ENCODE peak calls at places on chromosomes 13 and 19, in eight cellular contexts. T, B, I, D, G, M, X and L are unnamed samples.

GRCh38 chr13:40137400-40137799 is 481.9 kb downstream of the COG6 start:
- DNase-seq in I (no peak), B (no peak), T (no peak), X (no peak), G (no peak), D (no peak), M (no peak), L (no peak)

GRCh38 chr13:36098080-36098479 is 33.1 kb downstream of the DCLK1 start:
- DNase-seq in D (no peak), T (no peak), B (no peak), M (no peak), X (no peak), G (no peak), I (no peak), L (no peak)

GRCh38 chr13:57787058-57787791 is 155.7 kb downstream of the PCDH17 start:
- DNase-seq in M (no peak), I (no peak), D (no peak), T (no peak), G (no peak), B (no peak), X (peak), L (no peak)

GRCh38 chr19:2551172-2551863 is 75.4 kb downstream of the GADD45B start:
- DNase-seq in X (no peak), I (no peak), M (no peak), B (no peak), D (no peak), G (no peak), T (no peak), L (no peak)

GRCh38 chr19:16106121-16106520 is 5.6 kb upstream of the RAB8A start:
- DNase-seq in M (no peak), X (no peak), D (no peak), G (no peak), B (no peak), T (no peak), I (no peak), L (no peak)

GRCh38 chr13:28613562-28613961 is 45.4 kb upstream of the POMP start:
- DNase-seq in D (no peak), I (no peak), G (no peak), B (no peak), M (no peak), T (no peak), X (no peak), L (no peak)

GRCh38 chr13:109840201-109840892 is 54.0 kb upstream of the IRS2 start:
- DNase-seq in T (peak), X (no peak), D (no peak), G (no peak), M (no peak), I (peak), B (peak), L (no peak)

GRCh38 chr13:98890186-98890585 is 87.7 kb downstream of the DOCK9 start:
- DNase-seq in M (no peak), T (peak), B (no peak), D (peak), I (peak), G (peak), X (no peak), L (no peak)

GRCh38 chr19:10295305-10295846 is 5.6 kb downstream of the ICAM5 start:
- DNase-seq in M (no peak), T (no peak), I (no peak), B (no peak), X (peak), D (no peak), G (no peak), L (no peak)

GRCh38 chr13:99812611-99813010 is 159.0 kb downstream of the ZIC5 start:
- DNase-seq in T (peak), X (no peak), D (peak), I (peak), M (no peak), B (no peak), G (no peak), L (no peak)

GRCh38 chr19:49390131-49390977 is 2.3 kb downstream of the KASH5 start:
- DNase-seq in I (no peak), X (no peak), D (no peak), M (no peak), G (no peak), T (no peak), B (no peak), L (no peak)

GRCh38 chr19:16579381-16579780 is 7.2 kb upstream of the SLC35E1 start:
- DNase-seq in I (no peak), M (no peak), D (no peak), G (no peak), X (no peak), T (no peak), B (no peak), L (no peak)

GRCh38 chr13:51682691-51683090 is 98.4 kb downstream of the WDFY2 start:
- DNase-seq in B (no peak), T (no peak), I (no peak), G (no peak), M (no peak), D (no peak), X (no peak), L (no peak)

GRCh38 chr19:41298327-41298964 is 11.5 kb upstream of the CCDC97 start:
- DNase-seq in M (no peak), T (peak), I (peak), B (peak), D (peak), X (no peak), G (no peak), L (peak)

GRCh38 chr13:99743079-99743478 is 228.5 kb downstream of the ZIC5 start:
- DNase-seq in T (no peak), I (no peak), G (no peak), M (no peak), D (no peak), X (no peak), B (no peak), L (no peak)

GRCh38 chr19:18418725-18419194 is 438 bp upstream of the SSBP4 start:
- DNase-seq in I (no peak), T (no peak), G (peak), M (no peak), X (no peak), B (peak), D (no peak), L (no peak)

GRCh38 chr19:11227201-11227886 is 12.1 kb upstream of the ANGPTL8 start:
- DNase-seq in M (no peak), D (no peak), I (no peak), B (no peak), X (no peak), G (no peak), T (no peak), L (no peak)

GRCh38 chr19:5292453-5292842 is 48.2 kb downstream of the PTPRS start:
- DNase-seq in B (no peak), M (peak), X (no peak), G (no peak), T (no peak), D (no peak), I (no peak), L (no peak)

GRCh38 chr13:60970736-60971135 is 444.9 kb downstream of the PCDH20 start:
- DNase-seq in I (no peak), G (no peak), D (no peak), X (no peak), M (no peak), B (no peak), T (no peak), L (no peak)

GRCh38 chr13:26996965-26997752 is 174.5 kb downstream of the USP12 start:
- DNase-seq in I (no peak), M (no peak), B (no peak), X (no peak), G (no peak), T (no peak), D (no peak), L (no peak)

GRCh38 chr13:71522976-71523517 is 344.0 kb downstream of the DACH1 start:
- DNase-seq in M (no peak), G (no peak), T (no peak), D (no peak), B (no peak), X (no peak), I (no peak), L (no peak)

GRCh38 chr19:41411682-41412265 is 14.2 kb downstream of the BCKDHA start:
- DNase-seq in T (no peak), X (no peak), M (no peak), I (no peak), G (peak), D (no peak), B (no peak), L (no peak)

GRCh38 chr13:50425772-50426171 is 410.5 kb downstream of the KCNRG start:
- DNase-seq in M (no peak), X (no peak), B (no peak), D (no peak), G (no peak), I (no peak), T (no peak), L (no peak)

GRCh38 chr13:42959615-42960014 is 32.4 kb downstream of the EPSTI1 start:
- DNase-seq in I (no peak), B (no peak), M (no peak), X (no peak), T (no peak), D (no peak), G (no peak), L (no peak)

GRCh38 chr13:78601124-78601885 is 2.0 kb downstream of the POU4F1 start:
- DNase-seq in D (no peak), X (no peak), G (no peak), T (no peak), B (no peak), M (no peak), I (no peak), L (no peak)

GRCh38 chr13:21234537-21234936 is 58.1 kb downstream of the MRPL57 start:
- DNase-seq in G (no peak), D (no peak), B (no peak), M (no peak), I (no peak), X (peak), T (no peak), L (no peak)

GRCh38 chr13:39825886-39826285 is 170.4 kb downstream of the COG6 start:
- DNase-seq in T (no peak), I (no peak), M (no peak), G (no peak), B (no peak), X (no peak), D (no peak), L (no peak)

GRCh38 chr13:27295660-27296059 is 25.0 kb downstream of the RASL11A start:
- DNase-seq in G (no peak), M (no peak), I (no peak), T (no peak), B (peak), X (no peak), D (no peak), L (no peak)

GRCh38 chr19:1019980-1020867 is 699 bp downstream of the TMEM259 start:
- DNase-seq in D (no peak), T (no peak), B (no peak), X (peak), I (no peak), M (no peak), G (no peak), L (no peak)

GRCh38 chr13:50225188-50226155 is 210.2 kb downstream of the KCNRG start:
- DNase-seq in B (no peak), M (no peak), I (no peak), T (no peak), G (no peak), D (no peak), X (no peak), L (no peak)

GRCh38 chr13:26362261-26362660 is 108.3 kb downstream of the CDK8 start:
- DNase-seq in D (no peak), I (no peak), T (no peak), G (no peak), B (no peak), M (no peak), X (no peak), L (no peak)

GRCh38 chr13:91539458-91540156 is 141.2 kb downstream of the GPC5 start:
- DNase-seq in M (no peak), B (no peak), X (no peak), G (no peak), I (no peak), T (no peak), D (no peak), L (no peak)

GRCh38 chr13:74132768-74133656 is 1.2 kb downstream of the KLF12 start:
- DNase-seq in B (peak), T (no peak), X (peak), G (no peak), M (no peak), I (peak), D (no peak), L (no peak)

GRCh38 chr13:59641261-59641660 is 522.5 kb downstream of the DIAPH3 start:
- DNase-seq in D (no peak), T (no peak), M (no peak), B (no peak), G (no peak), I (no peak), X (no peak), L (no peak)

GRCh38 chr19:31286491-31286890 is 62.7 kb downstream of the TSHZ3 start:
- DNase-seq in I (no peak), X (no peak), M (no peak), G (no peak), B (no peak), D (no peak), T (no peak), L (peak)

GRCh38 chr13:59835569-59835968 is 328.2 kb downstream of the DIAPH3 start:
- DNase-seq in X (no peak), B (no peak), G (no peak), D (no peak), I (no peak), M (no peak), T (no peak), L (no peak)

GRCh38 chr19:55877211-55877610 is 40.9 kb downstream of the NLRP4 start:
- DNase-seq in D (no peak), I (no peak), M (no peak), G (no peak), B (peak), T (no peak), X (no peak), L (no peak)

DNA sequence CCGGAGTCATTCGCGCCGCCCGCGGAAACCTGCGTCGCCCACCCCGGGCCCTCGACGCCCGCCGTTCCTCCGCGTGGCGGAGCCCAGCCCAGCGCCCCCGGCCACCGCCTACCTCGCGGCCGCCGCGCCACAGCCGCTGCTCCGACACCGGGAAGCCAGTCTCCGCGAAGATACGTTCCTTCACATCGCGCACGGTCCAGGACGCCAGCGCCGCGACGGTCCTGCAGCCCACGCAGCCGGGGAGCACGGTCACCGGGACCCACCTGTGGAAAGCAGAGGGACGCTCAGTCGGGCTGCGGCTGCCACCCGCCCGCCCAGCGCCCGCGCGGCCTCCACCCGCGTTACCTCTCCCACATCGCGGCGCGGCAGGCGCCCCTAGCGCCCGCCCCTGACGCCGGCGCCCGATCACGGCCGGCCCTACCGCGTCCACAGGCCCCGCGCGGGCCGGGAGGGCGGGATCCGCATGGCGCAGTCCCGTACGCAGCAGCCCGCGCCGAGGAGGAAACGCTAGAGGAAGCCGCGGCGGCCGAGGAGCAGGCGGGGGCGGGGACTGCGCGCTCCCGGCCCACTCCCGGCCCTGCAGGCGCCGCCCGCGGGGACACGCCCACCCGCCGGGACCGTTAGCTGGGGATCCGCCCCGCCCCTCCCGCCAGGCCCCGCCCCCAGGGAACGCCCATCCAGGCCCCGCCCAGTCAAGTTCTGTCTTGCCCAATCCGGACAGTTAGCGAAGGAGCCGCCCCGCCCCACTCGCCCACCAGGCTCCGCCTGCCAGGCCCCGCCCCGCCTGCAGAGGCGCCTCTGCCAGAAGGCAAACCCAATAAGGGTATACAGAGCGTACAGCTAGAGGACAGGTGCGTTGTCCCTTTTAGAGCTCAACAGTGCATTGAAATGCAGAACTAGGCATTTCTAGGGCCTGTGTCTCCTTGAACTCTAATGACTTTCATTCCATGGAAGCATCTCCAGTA is 58.2 kb downstream of the SACS start:
- DNase-seq in G (peak), I (peak), X (peak), D (peak), B (peak), T (peak), M (peak), L (peak)
- TF ChIP-seq CTCF in G (peak), I (no peak), X (no peak), D (peak), B (no peak), T (no peak), M (no peak), L (no peak)

GRCh38 chr19:14433454-14434156 is 499 bp downstream of the PKN1 start:
- DNase-seq in T (no peak), D (no peak), X (no peak), B (no peak), I (no peak), M (no peak), G (no peak), L (no peak)
- TF ChIP-seq CTCF in T (no peak), D (peak), X (no peak), B (no peak), I (no peak), M (no peak), G (no peak), L (no peak)

GRCh38 chr19:46785054-46785979 is 3.1 kb downstream of the SLC1A5 start:
- DNase-seq in M (no peak), B (no peak), X (no peak), G (no peak), I (no peak), T (no peak), D (no peak), L (no peak)

GRCh38 chr19:46782355-46783019 is 5.9 kb downstream of the SLC1A5 start:
- DNase-seq in T (no peak), I (no peak), D (no peak), G (no peak), B (no peak), X (no peak), M (no peak), L (no peak)

GRCh38 chr19:46783670-46784069 is 4.7 kb downstream of the SLC1A5 start:
- DNase-seq in G (no peak), X (no peak), D (no peak), I (no peak), B (no peak), M (no peak), T (no peak), L (no peak)

GRCh38 chr19:46785980-46786235 is 2.5 kb downstream of the SLC1A5 start:
- DNase-seq in G (no peak), M (no peak), T (no peak), D (no peak), I (no peak), X (no peak), B (no peak), L (no peak)

DNA sequence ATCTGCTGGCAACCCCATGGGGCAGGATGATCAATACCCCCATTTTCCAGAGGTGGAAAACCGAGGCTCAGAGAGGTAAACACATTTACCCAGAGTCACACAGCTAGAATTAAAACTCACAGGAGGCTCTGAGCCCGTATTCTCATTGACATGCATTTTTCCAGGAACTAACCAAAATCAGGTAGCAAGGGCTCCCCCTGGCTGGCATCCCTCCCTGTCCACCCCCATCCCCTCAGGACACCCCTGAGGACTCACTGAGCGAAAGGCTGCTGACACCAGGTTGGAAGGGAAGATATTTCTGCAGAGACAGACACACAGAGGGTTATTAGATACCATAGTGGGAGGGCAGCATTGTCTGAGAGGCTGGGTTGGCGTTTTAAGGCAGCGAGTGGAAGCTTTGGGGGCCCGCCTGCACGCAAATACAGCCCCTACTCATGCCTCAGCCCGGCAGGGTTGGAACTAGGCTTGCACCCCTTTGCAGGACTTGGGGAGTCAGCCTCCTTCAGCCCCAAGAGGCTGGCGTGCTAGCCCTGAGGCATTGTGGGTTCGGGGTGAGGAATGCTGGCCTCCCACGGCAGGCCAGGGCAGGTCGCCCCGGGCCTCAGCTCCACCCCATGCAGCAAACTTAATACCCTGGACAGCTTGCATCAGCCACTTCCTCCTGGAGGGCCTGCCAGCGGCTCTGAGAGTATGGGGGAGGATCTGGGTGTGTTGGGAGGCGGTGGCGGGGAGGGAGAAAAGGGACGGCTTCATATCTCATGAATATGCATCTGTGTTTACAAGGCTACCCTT is 3.9 kb downstream of the SLC1A5 start:
- DNase-seq in G (no peak), T (peak), I (peak), B (peak), X (peak), M (peak), D (peak), L (peak)
- TF ChIP-seq CTCF in G (no peak), T (peak), I (peak), B (no peak), X (peak), M (peak), D (peak), L (no peak)

DNA sequence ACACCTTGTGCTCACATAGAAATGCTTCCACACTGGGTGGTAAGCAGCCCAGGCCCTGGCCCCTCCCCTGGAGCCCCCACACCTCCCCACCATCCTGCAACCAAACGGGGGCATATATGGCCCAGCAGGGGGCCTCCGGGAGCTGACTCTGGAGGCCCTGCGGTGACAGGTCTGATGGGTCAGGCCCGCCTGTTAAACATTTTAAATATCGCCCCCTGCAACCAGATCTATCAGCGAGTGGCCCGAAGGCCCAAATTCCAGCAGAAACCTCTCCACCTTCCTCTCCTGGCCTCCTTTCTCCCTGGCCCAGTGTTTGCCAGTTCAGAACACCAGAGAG is 48.0 kb upstream of the KATNAL1 start:
- DNase-seq in M (no peak), X (peak), B (peak), G (no peak), T (no peak), I (no peak), D (no peak), L (no peak)
- TF ChIP-seq CTCF in M (no peak), X (peak), B (no peak), G (no peak), T (peak), I (peak), D (peak), L (no peak)

GRCh38 chr13:46361535-46361934 is 25.5 kb downstream of the RUBCNL start:
- DNase-seq in X (no peak), B (no peak), T (peak), M (no peak), D (no peak), I (no peak), G (no peak), L (no peak)
- TF ChIP-seq CTCF in X (no peak), B (no peak), T (no peak), M (no peak), D (no peak), I (no peak), G (no peak), L (no peak)